ENCODE peak calls at places on chromosomes 6 and 20, in seven cellular contexts. W is vagina, A is GM23338, E is K562, G is breast epithelium, B is GM12878, R is HCT116. D is an unnamed sample.

GRCh38 chr6:17393335-17394191 is at the start of gene CAP2:
- DNase-seq in W (no peak), A (peak; percentile 88), E (peak; percentile 6), G (peak; percentile 61), B (no peak), R (no peak), D (peak; percentile 88)

GRCh38 chr6:45655630-45656422 is 278.1 kb upstream of the SUPT3H start:
- DNase-seq in W (no peak), A (no peak), E (no peak), G (no peak), B (no peak), R (peak; percentile 94), D (no peak)

GRCh38 chr20:50561379-50562078 is 51.3 kb downstream of the PTPN1 start:
- DNase-seq in W (no peak), A (no peak), E (no peak), G (no peak), B (no peak), R (peak; percentile 95), D (no peak)

GRCh38 chr6:94289131-94289530 is 869.8 kb upstream of the EPHA7 start:
- DNase-seq in W (no peak), A (peak; percentile 14), E (no peak), G (no peak), B (no peak), R (no peak), D (no peak)

GRCh38 chr6:169801396-169802160 is 50.2 kb downstream of the ERMARD start:
- DNase-seq in W (no peak), A (no peak), E (no peak), G (no peak), B (no peak), R (no peak), D (peak; percentile 75)

GRCh38 chr6:121838842-121839241 is 403.4 kb downstream of the GJA1 start:
- DNase-seq in W (no peak), A (no peak), E (no peak), G (peak; percentile 63), B (no peak), R (no peak), D (no peak)

GRCh38 chr6:34922177-34922663 is 33.2 kb downstream of the ANKS1A start:
- DNase-seq in W (no peak), A (no peak), E (no peak), G (no peak), B (no peak), R (no peak), D (no peak)

GRCh38 chr20:9261781-9262180 is 192.9 kb downstream of the PLCB4 start:
- DNase-seq in W (no peak), A (no peak), E (no peak), G (no peak), B (no peak), R (no peak), D (no peak)

GRCh38 chr6:79813854-79814477 is 133.4 kb downstream of the ELOVL4 start:
- DNase-seq in W (no peak), A (peak; percentile 81), E (peak; percentile 45), G (peak; percentile 56), B (peak; percentile 16), R (peak; percentile 62), D (no peak)

GRCh38 chr6:63307581-63308246 is 12.1 kb downstream of the LGSN start:
- DNase-seq in W (no peak), A (peak; percentile 66), E (no peak), G (no peak), B (peak; percentile 13), R (peak; percentile 47), D (no peak)

GRCh38 chr6:105363100-105363754 is 39.7 kb downstream of the PREP start:
- DNase-seq in W (no peak), A (peak; percentile 32), E (no peak), G (no peak), B (no peak), R (no peak), D (no peak)

GRCh38 chr6:129677634-129678325 is 32.2 kb downstream of the ARHGAP18 start:
- DNase-seq in W (no peak), A (no peak), E (peak; percentile 35), G (no peak), B (no peak), R (no peak), D (no peak)

GRCh38 chr20:18983796-18984195 is 170.2 kb downstream of the SCP2D1 start:
- DNase-seq in W (peak; percentile 85), A (no peak), E (no peak), G (no peak), B (no peak), R (no peak), D (no peak)

GRCh38 chr6:2850480-2851150 is 9.0 kb upstream of the SERPINB1 start:
- DNase-seq in W (no peak), A (no peak), E (no peak), G (no peak), B (no peak), R (no peak), D (no peak)

GRCh38 chr20:47468290-47469050 is 33.2 kb upstream of the NCOA3 start:
- DNase-seq in W (no peak), A (no peak), E (no peak), G (no peak), B (peak; percentile 85), R (no peak), D (no peak)

GRCh38 chr20:17715075-17715474 is 15.3 kb downstream of the BANF2 start:
- DNase-seq in W (no peak), A (no peak), E (no peak), G (no peak), B (no peak), R (no peak), D (no peak)

GRCh38 chr6:155177369-155177961 is 86.3 kb upstream of the CLDN20 start:
- DNase-seq in W (no peak), A (peak; percentile 90), E (peak; percentile 50), G (no peak), B (no peak), R (peak; percentile 61), D (no peak)

GRCh38 chr20:574297-574942 is 30.8 kb upstream of the CSNK2A1 start:
- DNase-seq in W (no peak), A (peak; percentile 67), E (no peak), G (no peak), B (no peak), R (no peak), D (no peak)

GRCh38 chr20:577167-577791 is 32.8 kb downstream of the TCF15 start:
- DNase-seq in W (no peak), A (peak; percentile 88), E (peak; percentile 58), G (no peak), B (no peak), R (peak; percentile 77), D (no peak)

GRCh38 chr20:576156-576555 is 32.6 kb upstream of the CSNK2A1 start:
- DNase-seq in W (no peak), A (no peak), E (no peak), G (no peak), B (no peak), R (no peak), D (no peak)

GRCh38 chr20:573414-574296 is 30.1 kb upstream of the CSNK2A1 start:
- DNase-seq in W (no peak), A (no peak), E (no peak), G (no peak), B (no peak), R (no peak), D (no peak)

GRCh38 chr20:575230-575629 is 31.6 kb upstream of the CSNK2A1 start:
- DNase-seq in W (no peak), A (peak; percentile 57), E (no peak), G (no peak), B (no peak), R (no peak), D (no peak)
- TF ChIP-seq CTCF in W (no peak), A (peak; percentile 31), E (no peak), G (no peak), B (no peak), R (peak; percentile 21), D (no peak)

DNA sequence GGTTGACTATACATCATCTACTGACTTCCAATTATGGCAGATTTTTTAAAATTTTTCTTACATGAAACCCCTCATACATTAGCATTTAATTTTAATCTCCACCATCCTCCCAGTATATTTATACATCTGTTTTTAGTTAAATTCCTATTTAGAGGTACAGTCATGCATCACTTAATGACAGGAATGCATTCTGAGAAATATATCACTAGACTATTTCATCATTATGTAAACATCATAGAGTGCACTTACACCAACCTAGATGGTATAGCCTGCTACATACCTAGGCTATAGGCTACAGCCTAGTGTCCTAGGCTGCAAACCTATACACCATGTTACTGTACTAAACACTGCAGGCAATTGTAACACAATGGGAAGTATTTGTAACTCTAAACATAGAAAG is 316.7 kb upstream of the MARCKS start:
- DNase-seq in W (no peak), A (no peak), E (no peak), G (no peak), B (no peak), R (no peak), D (no peak)
- TF ChIP-seq POLR2AphosphoS5 in W (no peak), A (no peak), E (no peak), G (no peak), B (no peak), R (no peak), D (no peak)

GRCh38 chr6:1597121-1597744 is 12.5 kb upstream of the FOXC1 start:
- DNase-seq in W (no peak), A (no peak), E (no peak), G (no peak), B (no peak), R (no peak), D (no peak)
- H3K27ac ChIP-seq in W (no peak overlapping the region), A (no peak overlapping the region), E (no peak overlapping the region), G (no peak overlapping the region), B (no peak overlapping the region), R (no peak overlapping the region), D (no peak overlapping the region)

GRCh38 chr20:33231237-33231636 is 4.6 kb upstream of the BPIFA1 start:
- DNase-seq in W (no peak), A (no peak), E (no peak), G (no peak), B (no peak), R (no peak), D (no peak)

GRCh38 chr20:33234050-33234449 is 1.7 kb upstream of the BPIFA1 start:
- DNase-seq in W (no peak), A (no peak), E (no peak), G (no peak), B (no peak), R (no peak), D (no peak)

GRCh38 chr20:33235696-33236095 is at the start of gene BPIFA1:
- DNase-seq in W (no peak), A (no peak), E (no peak), G (no peak), B (no peak), R (no peak), D (no peak)

GRCh38 chr20:33232486-33233072 is 3.2 kb upstream of the BPIFA1 start:
- DNase-seq in W (no peak), A (no peak), E (no peak), G (no peak), B (no peak), R (no peak), D (peak; percentile 86)

DNA sequence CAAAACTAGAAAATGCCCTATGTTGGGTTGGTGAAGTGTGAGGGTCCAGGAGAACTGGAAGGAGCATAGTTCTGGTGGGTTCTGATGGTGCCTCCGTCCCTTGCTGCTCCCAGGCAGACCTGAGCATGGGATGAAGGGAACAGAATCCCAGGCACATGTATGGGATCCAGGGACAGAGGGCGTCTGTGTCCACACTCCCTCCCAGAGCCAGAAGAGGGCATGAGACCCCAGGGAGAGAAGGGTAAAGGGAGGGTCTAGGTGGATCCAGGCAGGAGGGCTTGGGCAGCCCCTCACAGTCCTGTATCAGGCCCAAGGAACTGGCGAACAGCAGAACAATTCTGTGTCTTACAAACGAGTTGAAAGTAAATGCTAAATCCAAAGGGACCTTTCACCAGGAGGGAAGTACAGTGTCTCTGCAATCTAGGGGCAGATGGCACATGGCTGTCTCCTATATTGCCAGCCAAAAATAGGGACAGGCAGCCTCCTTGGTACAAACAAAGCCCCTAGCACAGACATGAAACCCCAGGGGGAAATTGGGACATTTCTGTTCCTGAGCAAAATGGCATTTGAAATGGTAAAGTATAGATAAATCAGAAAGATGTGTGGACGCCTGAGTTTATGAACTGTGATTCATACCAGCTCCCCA is 2.5 kb upstream of the BPIFA1 start:
- DNase-seq in W (no peak), A (peak; percentile 74), E (no peak), G (no peak), B (no peak), R (no peak), D (no peak)
- TF ChIP-seq CTCF in W (no peak), A (peak; percentile 84), E (peak; percentile 38), G (no peak), B (no peak), R (peak; percentile 25), D (no peak)